ENCODE peak calls at places on chromosomes 3 and 15, in four cellular contexts. One of them, this sample, is unnamed.

GRCh38 chr3:90040554-90040953 is 933.1 kb downstream of the EPHA3 start:
- DNase-seq in right cardiac atrium: no peak
- DNase-seq in heart left ventricle: no peak
- DNase-seq in fibroblast of pulmonary artery: no peak
- DNase-seq in this sample: no peak

GRCh38 chr15:100463515-100463914 is 65.2 kb downstream of the CERS3 start:
- DNase-seq in right cardiac atrium: no peak
- DNase-seq in heart left ventricle: no peak
- DNase-seq in fibroblast of pulmonary artery: no peak
- DNase-seq in this sample: no peak

GRCh38 chr3:33063651-33064051 is 33.3 kb downstream of the GLB1 start:
- DNase-seq in right cardiac atrium: no peak
- DNase-seq in heart left ventricle: no peak
- DNase-seq in fibroblast of pulmonary artery: peak; percentile 21
- DNase-seq in this sample: no peak

GRCh38 chr3:122555275-122556071 is 8.6 kb downstream of the PARP9 start:
- DNase-seq in fibroblast of pulmonary artery: peak; percentile 22
- DNase-seq in heart left ventricle: no peak
- DNase-seq in right cardiac atrium: no peak
- DNase-seq in this sample: no peak

GRCh38 chr3:139308156-139309017 is 35.4 kb upstream of the MRPS22 start:
- DNase-seq in right cardiac atrium: no peak
- DNase-seq in heart left ventricle: no peak
- DNase-seq in fibroblast of pulmonary artery: no peak
- DNase-seq in this sample: no peak

GRCh38 chr3:76668653-76669052 is 371.2 kb upstream of the ROBO2 start:
- DNase-seq in fibroblast of pulmonary artery: no peak
- DNase-seq in right cardiac atrium: no peak
- DNase-seq in heart left ventricle: no peak
- DNase-seq in this sample: no peak

GRCh38 chr3:133238015-133238414 is 161.8 kb upstream of the BFSP2 start:
- DNase-seq in heart left ventricle: no peak
- DNase-seq in fibroblast of pulmonary artery: peak; percentile 68
- DNase-seq in right cardiac atrium: no peak
- DNase-seq in this sample: no peak

GRCh38 chr15:33156021-33156420 is 38.5 kb downstream of the FMN1 start:
- DNase-seq in right cardiac atrium: no peak
- DNase-seq in heart left ventricle: no peak
- DNase-seq in fibroblast of pulmonary artery: no peak
- DNase-seq in this sample: no peak

GRCh38 chr3:68861521-68861920 is 70.8 kb downstream of the TAFA4 start:
- DNase-seq in fibroblast of pulmonary artery: no peak
- DNase-seq in heart left ventricle: no peak
- DNase-seq in right cardiac atrium: no peak
- DNase-seq in this sample: no peak

GRCh38 chr3:122312826-122313225 is 12.2 kb upstream of the CSTA start:
- DNase-seq in heart left ventricle: no peak
- DNase-seq in right cardiac atrium: no peak
- DNase-seq in fibroblast of pulmonary artery: no peak
- DNase-seq in this sample: no peak

GRCh38 chr3:189824629-189825312 is 193.6 kb downstream of the TP63 start:
- DNase-seq in right cardiac atrium: no peak
- DNase-seq in fibroblast of pulmonary artery: peak; percentile 80
- DNase-seq in heart left ventricle: no peak
- DNase-seq in this sample: no peak

GRCh38 chr15:72554471-72555425 is 80.6 kb downstream of the ARIH1 start:
- DNase-seq in fibroblast of pulmonary artery: peak; percentile 82
- DNase-seq in right cardiac atrium: no peak
- DNase-seq in heart left ventricle: no peak
- DNase-seq in this sample: no peak

GRCh38 chr3:32841341-32841740 is 23.5 kb downstream of the TRIM71 start:
- DNase-seq in heart left ventricle: no peak
- DNase-seq in right cardiac atrium: no peak
- DNase-seq in fibroblast of pulmonary artery: no peak
- DNase-seq in this sample: no peak

GRCh38 chr15:43134157-43134637 is 811 bp downstream of the TMEM62 start:
- DNase-seq in right cardiac atrium: no peak
- DNase-seq in fibroblast of pulmonary artery: no peak
- DNase-seq in heart left ventricle: no peak
- DNase-seq in this sample: no peak

GRCh38 chr15:63380828-63381282 is 791 bp downstream of the CA12 start:
- DNase-seq in heart left ventricle: no peak
- DNase-seq in fibroblast of pulmonary artery: no peak
- DNase-seq in right cardiac atrium: no peak
- DNase-seq in this sample: no peak

GRCh38 chr3:174342206-174342605 is 516.9 kb upstream of the NAALADL2 start:
- DNase-seq in heart left ventricle: no peak
- DNase-seq in right cardiac atrium: no peak
- DNase-seq in fibroblast of pulmonary artery: no peak
- DNase-seq in this sample: no peak

GRCh38 chr15:63985221-63986184 is 60.8 kb downstream of the DAPK2 start:
- DNase-seq in fibroblast of pulmonary artery: no peak
- DNase-seq in right cardiac atrium: peak; percentile 94
- DNase-seq in heart left ventricle: peak; percentile 87
- DNase-seq in this sample: peak; percentile 93

GRCh38 chr15:66477011-66477410 is 20.6 kb downstream of the SNAPC5 start:
- DNase-seq in fibroblast of pulmonary artery: no peak
- DNase-seq in heart left ventricle: no peak
- DNase-seq in right cardiac atrium: no peak
- DNase-seq in this sample: no peak

GRCh38 chr3:127472506-127472905 is 118.0 kb downstream of the TPRA1 start:
- DNase-seq in right cardiac atrium: no peak
- DNase-seq in heart left ventricle: peak; percentile 28
- DNase-seq in fibroblast of pulmonary artery: no peak
- DNase-seq in this sample: no peak

GRCh38 chr3:108322352-108322751 is 26.0 kb downstream of the HHLA2 start:
- DNase-seq in right cardiac atrium: no peak
- DNase-seq in fibroblast of pulmonary artery: no peak
- DNase-seq in heart left ventricle: no peak
- DNase-seq in this sample: no peak

GRCh38 chr15:99029358-99029871 is 21.8 kb upstream of the PGPEP1L start:
- DNase-seq in heart left ventricle: no peak
- DNase-seq in fibroblast of pulmonary artery: no peak
- DNase-seq in right cardiac atrium: no peak
- DNase-seq in this sample: no peak

GRCh38 chr3:128271536-128272332 is 118.5 kb downstream of the EEFSEC start:
- DNase-seq in heart left ventricle: no peak
- DNase-seq in fibroblast of pulmonary artery: no peak
- DNase-seq in right cardiac atrium: no peak
- DNase-seq in this sample: no peak

GRCh38 chr15:101070502-101071273 is 151.5 kb downstream of the LRRK1 start:
- DNase-seq in fibroblast of pulmonary artery: peak; percentile 91
- DNase-seq in heart left ventricle: no peak
- DNase-seq in right cardiac atrium: peak; percentile 68
- DNase-seq in this sample: no peak

GRCh38 chr3:80285370-80285769 is 517.6 kb upstream of the ROBO1 start:
- DNase-seq in fibroblast of pulmonary artery: no peak
- DNase-seq in right cardiac atrium: no peak
- DNase-seq in heart left ventricle: no peak
- DNase-seq in this sample: no peak